ENCODE peak calls at places on chromosomes 2 and 18, in four cellular contexts. R is HepG2, A is K562, C is GM12878. B is an unnamed sample.

GRCh38 chr2:212912445-212913103 is 238.8 kb downstream of the IKZF2 start:
- DNase-seq in R (peak; percentile 18), A (no peak), C (no peak), B (no peak)

GRCh38 chr2:55843096-55843991 is 80.2 kb downstream of the EFEMP1 start:
- DNase-seq in C (no peak), A (peak; percentile 19), R (peak; percentile 59), B (no peak)

GRCh38 chr2:241799522-241800197 is 9.3 kb upstream of the NEU4 start:
- DNase-seq in A (no peak), R (no peak), C (no peak), B (no peak)

GRCh38 chr2:169976335-169976851 is 149.1 kb downstream of the UBR3 start:
- DNase-seq in C (no peak), R (no peak), A (no peak), B (no peak)

GRCh38 chr2:44086639-44087036 is 82.0 kb upstream of the PPM1B start:
- DNase-seq in A (no peak), R (no peak), C (no peak), B (peak; percentile 22)

GRCh38 chr18:80149667-80150066 is 40.6 kb downstream of the ADNP2 start:
- DNase-seq in C (no peak), R (no peak), A (no peak), B (no peak)

GRCh38 chr2:210003394-210003793 is 956 bp downstream of the RPE start:
- DNase-seq in A (no peak), R (no peak), C (no peak), B (no peak)

GRCh38 chr2:62732262-62732777 is 26.8 kb downstream of the EHBP1 start:
- DNase-seq in C (no peak), A (no peak), R (no peak), B (no peak)

GRCh38 chr18:78242307-78242643 is 737.3 kb upstream of the SALL3 start:
- DNase-seq in R (no peak), A (no peak), C (no peak), B (no peak)

GRCh38 chr18:80247403-80247916 is at the start of gene PARD6G:
- DNase-seq in A (peak; percentile 70), C (no peak), R (peak; percentile 26), B (peak; percentile 70)

GRCh38 chr2:17387591-17387990 is 130.6 kb downstream of the RAD51AP2 start:
- DNase-seq in C (no peak), R (no peak), A (no peak), B (no peak)

GRCh38 chr18:79584491-79585394 is 94.9 kb upstream of the CTDP1 start:
- DNase-seq in R (no peak), C (no peak), A (no peak), B (no peak)

GRCh38 chr18:22170421-22171262 is 1.3 kb downstream of the GATA6 start:
- DNase-seq in A (no peak), R (peak; percentile 13), C (no peak), B (peak; percentile 46)

GRCh38 chr18:22349966-22350365 is 67.7 kb downstream of the CTAGE1 start:
- DNase-seq in R (no peak), C (no peak), A (no peak), B (no peak)

GRCh38 chr2:195304310-195304709 is 352.7 kb upstream of the SLC39A10 start:
- DNase-seq in R (peak; percentile 35), C (no peak), A (peak; percentile 16), B (peak; percentile 42)

GRCh38 chr2:195308163-195308562 is 348.9 kb upstream of the SLC39A10 start:
- DNase-seq in C (no peak), A (no peak), R (no peak), B (no peak)

GRCh38 chr2:195312662-195313061 is 344.4 kb upstream of the SLC39A10 start:
- DNase-seq in A (no peak), R (no peak), C (no peak), B (no peak)

GRCh38 chr2:195307751-195308150 is 349.3 kb upstream of the SLC39A10 start:
- DNase-seq in A (no peak), C (no peak), R (no peak), B (peak; percentile 36)
- TF ChIP-seq NR2C2 in A (no peak), C (no peak), R (no peak), B (no peak)

DNA sequence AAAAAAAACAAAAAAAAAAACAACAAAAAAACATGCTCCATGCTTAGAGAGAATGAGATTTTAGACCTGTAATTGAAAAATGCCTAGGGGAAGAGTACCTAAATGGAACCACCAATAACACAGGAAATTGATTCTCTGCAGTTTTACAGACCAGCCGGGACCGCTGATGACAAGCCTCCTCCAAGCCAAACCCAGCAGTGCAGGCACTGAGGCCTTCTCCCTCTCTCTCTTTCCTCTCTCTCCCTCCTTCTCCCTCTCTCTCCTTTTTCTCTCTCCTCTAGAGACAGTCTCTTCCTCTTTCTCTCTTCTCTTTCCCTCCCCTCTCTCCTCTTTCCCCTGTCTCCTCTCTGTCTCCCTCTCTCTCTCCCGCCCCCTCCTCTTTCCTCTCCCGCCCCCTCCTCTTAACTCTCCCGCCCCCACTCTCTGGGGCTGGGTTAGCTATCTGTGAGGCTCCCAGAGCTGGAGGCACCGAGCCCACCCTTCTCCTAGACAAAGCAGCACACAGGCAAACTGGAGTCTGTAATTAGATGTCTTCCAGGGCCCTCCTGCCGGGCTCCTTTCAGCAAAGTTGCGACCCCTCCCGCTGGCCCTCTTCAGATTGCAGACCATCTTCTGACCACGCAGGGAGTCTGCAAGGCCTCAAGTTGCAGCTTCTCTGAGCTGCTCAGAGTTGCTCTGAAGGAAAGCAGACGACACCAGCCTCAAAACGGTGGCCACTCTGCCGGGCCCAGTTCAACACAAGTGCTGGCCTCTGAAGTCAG is 228.7 kb upstream of the COPS8 start:
- DNase-seq in C (no peak), A (no peak), R (no peak), B (peak; percentile 26)
- TF ChIP-seq NR2C2 in C (no peak), A (no peak), R (no peak), B (no peak)

GRCh38 chr2:121491566-121491965 is 39.1 kb upstream of the RNU4ATAC start:
- DNase-seq in R (no peak), A (no peak), C (no peak), B (no peak)
- TF ChIP-seq NR2C2 in R (no peak), A (no peak), C (no peak), B (no peak)

DNA sequence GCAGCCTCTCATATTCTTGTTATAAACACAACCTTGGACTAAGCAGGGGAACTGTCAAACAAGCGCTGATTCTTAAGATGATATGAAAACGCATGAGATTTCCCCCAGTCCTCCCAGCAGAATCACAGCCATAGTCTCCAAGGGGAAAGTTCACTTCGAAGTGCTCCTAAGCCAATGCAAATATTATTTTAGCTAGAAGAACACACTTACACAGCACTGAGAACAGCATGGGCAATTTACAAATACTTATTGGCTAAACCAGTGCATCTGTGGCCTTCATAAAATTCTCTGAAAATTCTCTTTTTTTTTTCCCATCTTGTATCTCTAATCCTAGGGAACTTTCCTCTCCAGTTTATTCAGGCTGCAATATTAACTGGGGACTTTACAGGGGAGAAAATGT is 471.5 kb downstream of the MBD2 start:
- DNase-seq in A (no peak), R (no peak), C (no peak), B (no peak)
- TF ChIP-seq NR2C2 in A (no peak), R (no peak), C (no peak), B (no peak)

DNA sequence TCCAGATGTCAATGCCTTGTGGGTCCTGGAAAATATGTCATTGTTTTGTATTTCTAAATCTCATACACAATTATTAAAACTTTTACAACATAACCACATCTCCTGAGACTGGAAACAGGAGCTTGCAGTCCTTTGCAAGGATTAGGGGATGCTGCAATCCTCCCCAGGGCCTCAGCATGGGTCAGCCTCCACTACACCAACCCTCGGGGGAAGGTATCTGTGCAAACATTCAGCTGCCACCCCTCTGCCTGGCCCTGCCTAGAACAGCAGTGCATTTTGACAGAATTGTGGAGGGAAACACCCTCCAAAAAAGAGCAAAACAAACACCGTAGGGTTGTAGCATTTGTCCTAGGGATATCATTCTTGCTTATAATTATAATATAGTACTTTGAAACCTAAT is 4.2 kb upstream of the UPP2 start:
- DNase-seq in R (no peak), C (no peak), A (no peak), B (no peak)
- TF ChIP-seq NR2C2 in R (no peak), C (no peak), A (no peak), B (no peak)

B was measured in WTC11.